ENCODE peak calls at places on chromosome 5, in four cellular contexts. F is OCI-M1, U is frontal cortex, J is activated T-helper 1 cell treated with Interleukin-2 at 50 U/mL for 16 hours. K is an unnamed sample.

GRCh38 chr5:157172408-157172807 is 6.3 kb upstream of the GARIN3 start:
- DNase-seq in F (no peak), U (no peak), J (peak; percentile 40), K (no peak)

GRCh38 chr5:10513501-10514442 is 50.1 kb upstream of the ANKRD33B start:
- DNase-seq in F (no peak), U (no peak), J (no peak), K (no peak)

GRCh38 chr5:54148062-54148461 is 162.3 kb downstream of the ARL15 start:
- DNase-seq in F (no peak), U (no peak), J (no peak), K (no peak)

GRCh38 chr5:132787076-132787475 is 10.0 kb upstream of the SEPTIN8 start:
- DNase-seq in F (no peak), U (no peak), J (no peak), K (no peak)

GRCh38 chr5:178227929-178228328 is 4.7 kb downstream of the PHYKPL start:
- DNase-seq in F (no peak), U (no peak), J (no peak), K (no peak)

GRCh38 chr5:135842737-135843136 is 8.3 kb downstream of the SLC25A48 start:
- DNase-seq in F (no peak), U (no peak), J (no peak), K (no peak)

GRCh38 chr5:81209869-81210268 is 23.3 kb upstream of the CKMT2 start:
- DNase-seq in F (no peak), U (no peak), J (no peak), K (no peak)

GRCh38 chr5:53069626-53070025 is 39.9 kb downstream of the MOCS2 start:
- DNase-seq in F (peak; percentile 72), U (no peak), J (no peak), K (no peak)